ENCODE peak calls at places on chromosomes 4 and X, in nine cellular contexts. P is neural crest cell, V is RPMI8226, T is AG08395, L is GM19239, E is AG10803, O is mesothelial cell of epicardium, I is nucleus accumbens, D is M059J. K is an unnamed sample.

GRCh38 chr4:102500371-102501175 is 586 bp upstream of the NFKB1 start:
- DNase-seq in O (peak), P (peak), I (peak), V (peak), E (peak), T (peak), D (peak), L (no peak), K (peak)

GRCh38 chr4:42331040-42331439 is 66.2 kb upstream of the SHISA3 start:
- DNase-seq in D (no peak), T (no peak), P (no peak), O (no peak), V (no peak), I (no peak), L (no peak), E (no peak), K (no peak)

GRCh38 chrX:111444881-111445280 is 32.9 kb upstream of the DCX start:
- DNase-seq in O (no peak), V (no peak), L (no peak), I (no peak), T (no peak), E (no peak), D (no peak), P (no peak), K (no peak)

GRCh38 chr4:28890949-28891348 is 1829.2 kb upstream of the PCDH7 start:
- DNase-seq in I (no peak), D (no peak), O (no peak), T (no peak), E (no peak), V (no peak), P (no peak), L (no peak), K (no peak)

GRCh38 chrX:67787196-67787595 is 243.4 kb downstream of the AR start:
- DNase-seq in O (no peak), D (no peak), I (no peak), T (peak), V (no peak), L (no peak), E (peak), P (no peak), K (no peak)

GRCh38 chr4:121658125-121658524 is 38.7 kb downstream of the ANXA5 start:
- DNase-seq in P (no peak), V (no peak), T (no peak), L (no peak), O (no peak), E (no peak), D (no peak), I (no peak), K (no peak)

GRCh38 chrX:69163936-69164741 is 1.1 kb downstream of the PJA1 start:
- DNase-seq in P (no peak), E (no peak), V (no peak), I (peak), L (peak), D (no peak), O (no peak), T (peak), K (peak)

GRCh38 chr4:121927948-121928347 is 23.9 kb downstream of the TRPC3 start:
- DNase-seq in L (no peak), P (no peak), E (no peak), V (no peak), I (no peak), O (no peak), T (no peak), D (no peak), K (no peak)

GRCh38 chr4:39587881-39588280 is 50.8 kb downstream of the SMIM14 start:
- DNase-seq in E (peak), I (no peak), T (peak), D (peak), O (no peak), V (no peak), L (no peak), P (no peak), K (peak)

GRCh38 chr4:61877893-61878292 is 677.8 kb downstream of the ADGRL3 start:
- DNase-seq in O (no peak), D (no peak), V (no peak), E (no peak), I (no peak), L (no peak), T (no peak), P (no peak), K (peak)

GRCh38 chrX:102154900-102155805 is 624 bp downstream of the BEX5 start:
- DNase-seq in V (no peak), E (no peak), O (no peak), I (no peak), T (no peak), L (no peak), D (peak), P (no peak), K (peak)

GRCh38 chr4:154618708-154619315 is 6.4 kb upstream of the FGG start:
- DNase-seq in L (peak), P (peak), I (no peak), V (peak), D (peak), T (peak), E (peak), O (no peak), K (peak)

GRCh38 chrX:39728852-39729587 is 368.7 kb downstream of the BCOR start:
- DNase-seq in L (no peak), D (no peak), T (no peak), I (no peak), V (no peak), O (no peak), P (no peak), E (no peak), K (no peak)

GRCh38 chrX:133921084-133921483 is 64.3 kb downstream of the GPC3 start:
- DNase-seq in O (no peak), P (no peak), I (no peak), E (no peak), V (no peak), T (no peak), L (no peak), D (no peak), K (no peak)

GRCh38 chrX:397575-397974 is 10.9 kb upstream of the PPP2R3B start:
- DNase-seq in V (peak), D (peak), I (no peak), P (peak), T (peak), O (no peak), E (peak), L (no peak), K (no peak)

GRCh38 chrX:40933132-40934078 is 151.8 kb upstream of the USP9X start:
- DNase-seq in L (no peak), D (peak), O (no peak), P (no peak), E (peak), I (no peak), V (peak), T (peak), K (peak)

GRCh38 chrX:9494806-9495205 is 29.9 kb downstream of the TBL1X start:
- DNase-seq in P (no peak), E (peak), D (no peak), I (no peak), L (no peak), O (no peak), V (no peak), T (peak), K (no peak)

GRCh38 chr4:48047421-48047844 is 30.9 kb downstream of the NIPAL1 start:
- DNase-seq in E (no peak), V (peak), P (no peak), T (no peak), D (peak), O (no peak), I (no peak), L (peak), K (peak)

GRCh38 chrX:2490634-2491033 is 10.1 kb downstream of the DHRSX start:
- DNase-seq in L (no peak), E (no peak), T (no peak), V (no peak), D (no peak), P (no peak), I (no peak), O (no peak), K (no peak)

GRCh38 chrX:4263005-4263404 is 549.6 kb upstream of the PRKX start:
- DNase-seq in V (peak), O (no peak), E (no peak), T (no peak), L (no peak), P (no peak), I (no peak), D (no peak), K (no peak)

GRCh38 chrX:13901354-13901753 is 84.5 kb upstream of the GPM6B start:
- DNase-seq in T (no peak), P (no peak), V (no peak), I (no peak), L (no peak), E (peak), O (no peak), D (no peak), K (no peak)

GRCh38 chrX:152451731-152451980 is 541 bp upstream of the GABRA3 start:
- DNase-seq in O (no peak), E (no peak), L (no peak), T (no peak), I (no peak), V (no peak), D (no peak), P (no peak), K (no peak)

GRCh38 chrX:45449982-45450381 is 249.3 kb upstream of the DIPK2B start:
- DNase-seq in E (peak), P (no peak), V (no peak), T (no peak), I (no peak), O (no peak), D (peak), L (no peak), K (no peak)

GRCh38 chrX:70970482-70970999 is 39.6 kb upstream of the SLC7A3 start:
- DNase-seq in P (no peak), D (peak), V (no peak), T (peak), L (no peak), O (no peak), E (peak), I (no peak), K (no peak)

GRCh38 chr4:188839704-188840103 is 700.5 kb downstream of the TRIML1 start:
- DNase-seq in V (no peak), P (no peak), L (no peak), T (no peak), E (peak), O (no peak), I (no peak), D (no peak), K (no peak)

GRCh38 chr4:52822583-52823477 is 39.3 kb upstream of the RASL11B start:
- DNase-seq in I (no peak), E (peak), P (no peak), T (peak), O (no peak), D (peak), V (no peak), L (no peak), K (peak)

GRCh38 chrX:101195442-101196173 is 24.0 kb upstream of the DRP2 start:
- DNase-seq in D (no peak), P (no peak), V (no peak), T (no peak), E (no peak), I (no peak), L (no peak), O (no peak), K (no peak)

GRCh38 chr4:125314676-125315570 is at the start of gene FAT4:
- DNase-seq in E (peak), V (peak), T (peak), I (peak), L (peak), P (peak), O (peak), D (peak), K (peak)

GRCh38 chrX:29687687-29688086 is 527.7 kb upstream of the MAGEB2 start:
- DNase-seq in O (no peak), T (peak), P (no peak), L (no peak), I (no peak), V (no peak), D (peak), E (peak), K (no peak)

GRCh38 chr4:5924466-5925125 is 31.7 kb upstream of the CRMP1 start:
- DNase-seq in V (no peak), P (no peak), E (no peak), T (no peak), O (no peak), D (no peak), I (no peak), L (no peak), K (no peak)

GRCh38 chr4:40227284-40227683 is 30.5 kb downstream of the RHOH start:
- DNase-seq in E (no peak), I (no peak), D (no peak), T (no peak), O (no peak), P (no peak), L (no peak), V (peak), K (no peak)

GRCh38 chr4:7647211-7647931 is 212.6 kb upstream of the PSAPL1 start:
- DNase-seq in O (no peak), P (no peak), E (no peak), T (no peak), L (no peak), D (no peak), I (no peak), V (no peak), K (no peak)

GRCh38 chrX:34810364-34810763 is 132.2 kb upstream of the FAM47B start:
- DNase-seq in P (no peak), E (peak), L (no peak), V (no peak), I (no peak), T (peak), D (peak), O (no peak), K (no peak)

GRCh38 chrX:19195243-19195610 is 73.0 kb upstream of the ADGRG2 start:
- DNase-seq in L (no peak), O (no peak), D (no peak), T (no peak), P (no peak), I (no peak), E (no peak), V (no peak), K (peak)

GRCh38 chr4:62288803-62289541 is 1088.8 kb downstream of the ADGRL3 start:
- DNase-seq in D (no peak), I (no peak), V (no peak), E (no peak), O (no peak), P (no peak), L (no peak), T (no peak), K (no peak)

GRCh38 chrX:1400731-1401471 is 9.0 kb upstream of the SLC25A6 start:
- DNase-seq in V (no peak), P (no peak), O (no peak), I (no peak), E (no peak), T (no peak), D (no peak), L (no peak), K (no peak)

GRCh38 chr4:184268574-184269160 is 51.0 kb upstream of the ENPP6 start:
- DNase-seq in O (no peak), E (no peak), V (no peak), L (no peak), P (no peak), D (no peak), T (no peak), I (no peak), K (no peak)

GRCh38 chr4:42816189-42816588 is 76.3 kb upstream of the GRXCR1 start:
- DNase-seq in T (no peak), I (no peak), P (no peak), V (no peak), O (no peak), D (no peak), E (no peak), L (no peak), K (no peak)

GRCh38 chrX:97616883-97617510 is 733.3 kb downstream of the RPA4 start:
- DNase-seq in E (peak), V (peak), I (no peak), D (peak), P (no peak), O (no peak), L (peak), T (peak), K (peak)